ENCODE peak calls at places on chromosomes 12 and 14, in seven cellular contexts. J is neuronal stem cell, O is mesenchymal stem cell, G is H1, P is mesendoderm, X is trophoblast cell, E is IMR-90. Z is an unnamed sample.
A peak's percentile ranks its signal among the peaks of the same experiment; 100 is the strongest.

GRCh38 chr12:9319842-9320173 is 111.6 kb upstream of the PZP start:
- DNase-seq in G (no peak), P (no peak), E (no peak), O (no peak), J (no peak), X (no peak), Z (no peak)

GRCh38 chr14:63245893-63246292 is 41.6 kb downstream of the RHOJ start:
- DNase-seq in G (no peak), J (no peak), P (no peak), O (no peak), E (no peak), X (no peak), Z (no peak)

GRCh38 chr12:87155616-87156015 is 873.6 kb downstream of the C12orf50 start:
- DNase-seq in O (peak; percentile 19), E (peak; percentile 46), P (no peak), G (no peak), J (no peak), X (peak; percentile 51), Z (no peak)

GRCh38 chr14:22391908-22392307 is 197.1 kb downstream of the DAD1 start:
- DNase-seq in X (peak; percentile 66), P (peak; percentile 85), G (peak; percentile 41), J (peak; percentile 64), O (peak; percentile 76), E (peak; percentile 65), Z (peak; percentile 69)

GRCh38 chr12:129184066-129184695 is 330.9 kb downstream of the GLT1D1 start:
- DNase-seq in O (no peak), X (no peak), P (no peak), J (no peak), E (no peak), G (no peak), Z (no peak)

GRCh38 chr12:43315961-43316360 is 236.0 kb downstream of the ADAMTS20 start:
- DNase-seq in O (no peak), P (no peak), J (no peak), E (peak; percentile 63), G (no peak), X (no peak), Z (no peak)

GRCh38 chr12:32036477-32037263 is 70.0 kb upstream of the BICD1 start:
- DNase-seq in J (no peak), E (no peak), G (no peak), O (no peak), P (no peak), X (no peak), Z (no peak)

GRCh38 chr14:28656704-28657255 is 109.8 kb upstream of the FOXG1 start:
- DNase-seq in J (no peak), O (no peak), P (no peak), G (no peak), X (no peak), E (no peak), Z (no peak)

GRCh38 chr14:103444837-103445524 is 59.8 kb downstream of the MARK3 start:
- DNase-seq in O (peak; percentile 84), E (peak; percentile 83), G (no peak), J (no peak), X (peak; percentile 84), P (peak; percentile 93), Z (no peak)

GRCh38 chr12:27907766-27908165 is 64.8 kb downstream of the PTHLH start:
- DNase-seq in E (peak; percentile 49), G (no peak), X (peak; percentile 84), P (no peak), J (no peak), O (no peak), Z (no peak)

GRCh38 chr14:50425816-50426215 is 29.1 kb upstream of the CDKL1 start:
- DNase-seq in P (no peak), E (peak; percentile 69), G (no peak), J (no peak), O (peak; percentile 57), X (peak; percentile 15), Z (no peak)

GRCh38 chr12:104790296-104791125 is 167.6 kb downstream of the SLC41A2 start:
- DNase-seq in G (no peak), X (peak; percentile 70), P (peak; percentile 60), O (peak; percentile 37), E (peak; percentile 3), J (peak; percentile 21), Z (peak; percentile 79)

GRCh38 chr12:44126811-44127210 is 290.9 kb downstream of the TMEM117 start:
- DNase-seq in G (no peak), E (no peak), P (no peak), O (no peak), J (no peak), X (no peak), Z (no peak)

GRCh38 chr12:120944645-120945217 is 33.6 kb upstream of the HNF1A start:
- DNase-seq in G (peak; percentile 36), O (peak; percentile 56), X (peak; percentile 85), J (peak; percentile 42), P (peak; percentile 80), E (peak; percentile 18), Z (peak; percentile 85)

GRCh38 chr12:113116875-113117274 is 18.7 kb downstream of the RASAL1 start:
- DNase-seq in O (no peak), G (no peak), P (no peak), X (no peak), E (no peak), J (no peak), Z (no peak)

GRCh38 chr12:21972055-21972454 is 30.8 kb upstream of the ABCC9 start:
- DNase-seq in E (peak; percentile 34), P (no peak), O (no peak), J (no peak), X (no peak), G (no peak), Z (no peak)

GRCh38 chr12:113242560-113242959 is 21.3 kb downstream of the TPCN1 start:
- DNase-seq in X (no peak), O (no peak), G (no peak), J (no peak), P (no peak), E (no peak), Z (no peak)

GRCh38 chr12:39065455-39065854 is 160.1 kb upstream of the CPNE8 start:
- DNase-seq in G (no peak), P (no peak), E (no peak), X (peak; percentile 66), J (no peak), O (no peak), Z (no peak)

DNA sequence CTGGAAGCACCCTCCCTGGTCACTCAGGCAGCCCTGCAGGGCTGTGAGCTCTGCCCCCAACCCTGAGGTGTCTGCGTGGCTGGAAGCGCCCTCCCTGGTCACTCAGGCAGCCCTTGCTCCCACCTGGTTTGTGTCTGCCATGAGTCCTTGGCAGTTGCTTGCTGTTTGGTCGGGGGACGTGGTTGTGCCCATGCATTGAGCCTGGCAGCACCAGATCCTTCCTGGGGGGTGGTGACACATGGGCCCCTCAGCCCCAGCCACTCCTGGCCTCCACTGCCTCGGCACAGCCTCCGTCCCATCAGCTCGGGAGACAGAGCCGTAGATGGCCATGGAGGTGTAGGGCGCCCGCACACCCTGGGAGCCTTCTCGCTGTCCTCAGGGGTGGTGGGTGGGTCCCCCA is 19.6 kb downstream of the MTA1 start:
- DNase-seq in E (no peak), O (no peak), X (no peak), P (no peak), G (no peak), J (no peak), Z (no peak)
- H3K4ac ChIP-seq in E (no peak overlapping the region), O (no peak overlapping the region), X (no peak overlapping the region), P (no peak overlapping the region), G (no peak overlapping the region), J (no peak overlapping the region), Z (no peak overlapping the region)

GRCh38 chr14:94462763-94463572 is 10.4 kb upstream of the SERPINA11 start:
- DNase-seq in J (no peak), E (no peak), X (no peak), G (no peak), O (no peak), P (no peak), Z (peak; percentile 1)
- H4K8ac ChIP-seq in J (no peak overlapping the region), E (no peak overlapping the region), X (no peak overlapping the region), G (no peak overlapping the region), O (no peak overlapping the region), P (no peak overlapping the region), Z (no peak overlapping the region)

DNA sequence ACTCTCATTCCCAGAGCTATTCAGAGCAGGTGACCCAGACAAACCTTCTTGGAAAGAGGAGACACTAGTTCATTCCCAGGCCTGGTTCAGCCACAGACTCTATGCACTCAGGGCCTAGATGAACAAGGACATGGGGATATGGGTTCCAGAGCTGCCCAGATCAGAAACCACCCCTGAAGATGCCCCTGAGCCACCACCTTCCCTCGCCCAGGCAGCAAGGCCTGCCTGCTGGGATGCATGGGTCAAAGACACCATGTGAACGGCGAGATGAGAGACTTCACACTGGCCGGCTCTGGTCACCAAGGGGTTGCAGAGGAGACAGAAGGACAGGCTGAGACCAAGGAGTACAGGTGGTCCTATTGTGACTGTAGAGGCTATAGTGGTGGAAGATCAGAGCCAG is 4.1 kb downstream of the SERPINA12 start:
- DNase-seq in E (no peak), O (no peak), X (no peak), G (no peak), J (no peak), P (no peak), Z (no peak)
- H3K4ac ChIP-seq in E (no peak overlapping the region), O (no peak overlapping the region), X (no peak overlapping the region), G (no peak overlapping the region), J (no peak overlapping the region), P (no peak overlapping the region), Z (no peak overlapping the region)

DNA sequence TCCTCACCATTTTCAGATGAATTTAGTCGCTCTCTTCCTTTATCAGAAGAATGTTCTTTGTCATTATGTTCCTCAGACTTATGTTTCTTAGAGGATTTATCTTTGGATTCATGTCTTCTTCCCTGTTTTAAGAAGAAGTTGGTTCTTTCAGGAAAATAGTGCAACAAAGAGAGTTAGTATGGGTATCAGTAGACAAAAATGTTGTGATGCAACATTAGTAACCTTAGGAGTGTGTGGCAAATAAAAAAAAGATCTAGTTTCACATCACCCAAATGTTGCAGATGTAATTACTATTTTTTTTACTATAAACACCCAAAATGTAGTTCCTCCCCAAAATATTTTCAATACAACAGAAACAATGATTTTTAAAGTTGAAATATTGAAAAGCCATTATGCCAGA is 7.8 kb downstream of the RSRC2 start:
- DNase-seq in P (no peak), O (no peak), G (no peak), J (no peak), E (peak; percentile 33), X (no peak), Z (no peak)
- H4K8ac ChIP-seq in P (no peak overlapping the region), O (no peak overlapping the region), G (no peak overlapping the region), J (no peak overlapping the region), E (no peak overlapping the region), X (no peak overlapping the region), Z (no peak overlapping the region)

GRCh38 chr14:102431751-102432150 is 69.0 kb downstream of the TECPR2 start:
- DNase-seq in G (no peak), E (no peak), X (no peak), J (no peak), P (no peak), O (no peak), Z (no peak)
- H3K4ac ChIP-seq in G (no peak overlapping the region), E (no peak overlapping the region), X (no peak overlapping the region), J (no peak overlapping the region), P (no peak overlapping the region), O (no peak overlapping the region), Z (no peak overlapping the region)

DNA sequence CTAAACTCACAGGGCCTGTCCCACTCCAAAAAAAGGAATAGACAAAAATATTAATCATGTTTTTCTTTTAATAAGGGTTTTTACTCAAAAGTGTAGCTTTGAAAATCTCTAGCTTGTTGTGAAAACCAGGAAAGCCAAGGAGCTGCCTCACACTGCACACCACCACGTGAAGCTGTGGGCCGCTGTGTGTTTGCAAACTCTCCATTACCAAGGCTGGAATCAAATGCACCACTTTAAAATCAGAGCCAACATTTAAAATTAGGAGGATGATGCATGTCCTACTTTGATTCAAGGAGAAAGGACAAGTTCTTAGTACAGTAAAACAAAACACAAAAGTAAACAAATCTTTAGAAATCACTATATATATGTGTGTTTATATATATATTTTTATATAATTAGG is 83.0 kb downstream of the SETD3 start:
- DNase-seq in O (no peak), G (no peak), E (no peak), X (no peak), P (no peak), J (no peak), Z (no peak)
- H4K8ac ChIP-seq in O (no peak overlapping the region), G (no peak overlapping the region), E (no peak overlapping the region), X (no peak overlapping the region), P (no peak overlapping the region), J (no peak overlapping the region), Z (no peak overlapping the region)